ENCODE peak calls at places on chromosomes 12 and 14, in six cellular contexts. R is HCT116, K is PC-3, I is GM23248, G is neural progenitor cell, T is GM23338. M is an unnamed sample.

GRCh38 chr12:43004908-43005307 is 415.4 kb upstream of the PRICKLE1 start:
- DNase-seq in R (no peak), K (no peak), I (no peak), G (peak), T (peak), M (no peak)

GRCh38 chr12:132827763-132828703 is 636 bp downstream of the GOLGA3 start:
- DNase-seq in R (no peak), K (peak), I (peak), G (no peak), T (peak), M (peak)

GRCh38 chr14:39145266-39145966 is 24.7 kb downstream of the TRAPPC6B start:
- DNase-seq in R (no peak), K (no peak), I (no peak), G (no peak), T (no peak), M (peak)

GRCh38 chr14:99382071-99382640 is 98.5 kb downstream of the SETD3 start:
- DNase-seq in R (no peak), K (no peak), I (no peak), G (no peak), T (no peak), M (no peak)

GRCh38 chr14:100581228-100582145 is 5.7 kb downstream of the BEGAIN start:
- DNase-seq in R (no peak), K (no peak), I (no peak), G (no peak), T (no peak), M (no peak)

GRCh38 chr12:105721051-105721825 is 390.7 kb downstream of the C12orf75 start:
- DNase-seq in R (no peak), K (no peak), I (peak), G (peak), T (no peak), M (no peak)

GRCh38 chr12:66453837-66454236 is 151.5 kb downstream of the HELB start:
- DNase-seq in R (no peak), K (no peak), I (no peak), G (no peak), T (no peak), M (no peak)

GRCh38 chr12:122523280-122523679 is 3.5 kb downstream of the RSRC2 start:
- DNase-seq in R (no peak), K (no peak), I (peak), G (no peak), T (no peak), M (peak)

GRCh38 chr12:12995088-12995487 is 5.0 kb downstream of the HEBP1 start:
- DNase-seq in R (no peak), K (no peak), I (no peak), G (no peak), T (no peak), M (no peak)
- TF ChIP-seq EZH2phosphoT487 in R (no peak), K (no peak), I (no peak), G (no peak), T (no peak), M (no peak)

GRCh38 chr14:66315098-66315497 is 171.1 kb upstream of the CCDC196 start:
- DNase-seq in R (no peak), K (no peak), I (no peak), G (no peak), T (peak), M (no peak)
- H2AFZ ChIP-seq in R (no peak), K (no peak), I (no peak), G (peak), T (no peak), M (no peak)

GRCh38 chr12:128338344-128338743 is 71.4 kb downstream of the TMEM132C start:
- DNase-seq in R (no peak), K (no peak), I (no peak), G (peak), T (peak), M (peak)

GRCh38 chr12:128339669-128340068 is 72.7 kb downstream of the TMEM132C start:
- DNase-seq in R (no peak), K (no peak), I (no peak), G (no peak), T (no peak), M (no peak)

GRCh38 chr12:128336506-128336905 is 69.5 kb downstream of the TMEM132C start:
- DNase-seq in R (no peak), K (no peak), I (no peak), G (no peak), T (no peak), M (no peak)

GRCh38 chr12:128337456-128338160 is 70.6 kb downstream of the TMEM132C start:
- DNase-seq in R (no peak), K (no peak), I (no peak), G (peak), T (no peak), M (no peak)

DNA sequence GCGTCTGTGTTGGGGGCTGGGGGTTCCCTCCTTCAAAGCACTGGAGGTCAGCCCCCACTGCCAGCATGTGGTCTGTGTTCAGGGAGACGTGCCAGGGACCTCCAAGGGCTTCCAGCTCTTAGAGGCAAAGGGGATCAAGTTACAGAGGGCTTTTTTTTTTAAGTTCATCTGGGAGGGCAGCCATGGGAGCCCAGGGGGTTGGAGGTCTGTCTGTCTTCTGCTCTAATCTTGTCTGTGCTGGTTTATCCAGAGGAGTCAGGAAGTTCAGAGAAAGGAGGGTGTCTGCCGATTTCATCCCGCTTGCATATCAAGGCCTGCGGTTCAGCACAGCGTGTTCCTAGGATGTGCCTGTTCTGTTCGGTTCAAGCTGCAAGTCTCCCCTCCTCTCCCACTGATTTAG is 72.2 kb downstream of the TMEM132C start:
- DNase-seq in R (no peak), K (no peak), I (no peak), G (no peak), T (no peak), M (peak)
- TF ChIP-seq EZH2phosphoT487 in R (no peak), K (no peak), I (no peak), G (no peak), T (no peak), M (no peak)

DNA sequence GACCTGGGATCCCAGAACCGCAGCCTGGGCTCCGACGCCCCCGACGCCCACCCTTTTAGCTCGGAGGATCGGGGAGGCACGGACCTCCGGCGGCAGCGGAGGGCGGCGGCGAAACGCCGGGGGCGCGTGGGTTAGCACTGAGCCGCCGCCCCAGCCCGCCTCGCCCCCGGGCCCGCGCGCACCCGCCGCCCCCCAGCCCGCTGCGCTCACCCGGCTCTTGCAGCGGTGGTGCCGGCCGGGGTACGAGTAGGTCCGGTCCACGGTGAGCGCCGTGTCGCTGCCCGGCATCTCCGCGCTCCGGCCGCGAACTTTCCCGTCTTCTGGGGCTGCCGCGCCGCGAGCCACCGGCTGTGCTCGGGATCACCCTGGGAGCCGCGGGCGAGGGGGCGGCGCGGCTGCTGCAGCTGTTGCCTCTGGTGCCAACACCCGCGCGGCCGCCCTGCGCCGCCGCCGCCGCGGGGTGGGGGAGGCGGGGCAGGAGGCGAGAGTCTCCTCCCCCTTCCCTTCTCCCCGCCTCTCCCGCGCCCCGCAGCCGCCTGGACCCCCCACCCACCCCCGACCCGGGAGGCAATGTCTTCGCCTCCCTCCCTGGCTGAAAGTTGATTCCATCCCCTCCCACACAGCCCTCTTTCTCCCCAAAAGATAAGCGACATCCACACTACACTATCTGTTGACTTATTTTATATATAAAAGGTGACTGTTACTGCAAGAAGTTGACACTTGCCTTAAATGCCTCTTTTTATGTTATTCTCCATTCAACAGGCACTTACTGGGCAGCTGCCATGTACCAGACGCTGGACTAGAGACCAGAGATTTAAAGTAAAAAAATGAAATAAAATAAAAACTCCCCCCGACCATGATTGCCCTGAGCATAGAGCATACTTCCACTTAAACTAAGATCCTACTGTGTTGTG is at the start of gene TMCC3:
- DNase-seq in R (no peak), K (peak), I (peak), G (peak), T (peak), M (peak)
- H2AFZ ChIP-seq in R (peak), K (peak), I (peak), G (peak), T (peak), M (peak)

GRCh38 chr12:77521458-77522115 is 309.1 kb upstream of the NAV3 start:
- DNase-seq in R (no peak), K (no peak), I (peak), G (no peak), T (no peak), M (no peak)
- TF ChIP-seq EZH2phosphoT487 in R (no peak), K (no peak), I (no peak), G (no peak), T (no peak), M (no peak)

DNA sequence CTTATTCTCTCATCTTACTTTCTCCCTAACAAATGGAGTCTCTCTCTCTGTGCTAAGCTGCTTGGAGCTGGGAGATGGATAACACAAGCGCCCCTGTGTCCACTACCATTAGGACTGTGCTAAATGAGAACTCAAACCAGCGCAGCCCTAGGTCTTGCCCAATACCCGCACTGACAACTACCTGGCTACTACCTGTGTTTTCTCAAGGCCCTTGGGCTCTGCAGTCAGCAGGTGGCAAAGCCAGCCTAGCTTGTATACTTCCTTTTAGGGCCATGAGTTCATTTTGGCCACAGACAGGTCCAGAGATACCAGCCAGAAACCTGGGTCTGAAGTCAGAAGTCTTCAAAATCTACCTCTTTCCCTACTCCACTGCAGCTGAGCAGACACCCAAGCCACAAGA is 13.0 kb upstream of the SLCO1B1 start:
- DNase-seq in R (no peak), K (no peak), I (no peak), G (no peak), T (no peak), M (no peak)
- H2AFZ ChIP-seq in R (no peak), K (no peak), I (no peak), G (no peak), T (peak), M (no peak)

M was measured in hepatocyte.